ENCODE peak calls at places on chromosomes 16 and 17, in eight cellular contexts. X is iris pigment epithelial cell; S is GM20000; O is stimulated activated CD4-positive, alpha-beta T cell treated with anti-CD3 and anti-CD28 coated beads, Interleukin-2, amount 100 ng/mL, for 48 hours; A is amniotic stem cell; L is posterior cingulate gyrus; N is activated T-helper 1 cell treated with Interleukin-2 at 50 U/mL for 16 hours; U is CD4-positive, alpha-beta memory T cell. T is an unnamed sample.

GRCh38 chr16:15879255-15879804 is 9.1 kb downstream of the CEP20 start:
- DNase-seq in X (peak; percentile 97), S (no peak), O (no peak), A (peak; percentile 39), L (no peak), N (no peak), U (no peak), T (peak; percentile 83)

GRCh38 chr16:50547340-50547865 is 793 bp upstream of the NKD1 start:
- DNase-seq in X (no peak), S (peak; percentile 72), O (peak; percentile 49), A (no peak), L (peak; percentile 16), N (peak; percentile 82), U (peak; percentile 87), T (peak; percentile 55)

GRCh38 chr17:4600563-4600962 is 16.2 kb downstream of the SMTNL2 start:
- DNase-seq in X (no peak), S (no peak), O (no peak), A (no peak), L (no peak), N (no peak), U (no peak), T (no peak)

GRCh38 chr16:89446136-89446974 is 44.0 kb downstream of the ANKRD11 start:
- DNase-seq in X (no peak), S (no peak), O (no peak), A (no peak), L (no peak), N (no peak), U (no peak), T (no peak)

GRCh38 chr17:4199818-4200402 is 56.9 kb downstream of the CYB5D2 start:
- DNase-seq in X (peak; percentile 35), S (peak; percentile 76), O (peak; percentile 28), A (peak; percentile 19), L (no peak), N (no peak), U (peak; percentile 39), T (peak; percentile 40)

GRCh38 chr17:67531291-67531690 is 154.2 kb downstream of the PITPNC1 start:
- DNase-seq in X (no peak), S (peak; percentile 77), O (no peak), A (no peak), L (peak; percentile 41), N (no peak), U (no peak), T (no peak)

GRCh38 chr17:42094375-42095069 is 3.8 kb downstream of the ZNF385C start:
- DNase-seq in X (no peak), S (no peak), O (no peak), A (no peak), L (no peak), N (no peak), U (no peak), T (no peak)

GRCh38 chr17:75864448-75864871 is 9.3 kb upstream of the WBP2 start:
- DNase-seq in X (peak; percentile 82), S (peak; percentile 77), O (no peak), A (no peak), L (no peak), N (no peak), U (peak; percentile 53), T (peak; percentile 26)

GRCh38 chr16:8964462-8964861 is 756 bp upstream of the USP7 start:
- DNase-seq in X (no peak), S (no peak), O (no peak), A (no peak), L (no peak), N (no peak), U (no peak), T (no peak)

GRCh38 chr17:79977711-79978544 is 57.7 kb downstream of the TBC1D16 start:
- DNase-seq in X (peak; percentile 6), S (no peak), O (no peak), A (no peak), L (no peak), N (no peak), U (no peak), T (no peak)

GRCh38 chr16:88195911-88196465 is 186.8 kb upstream of the ZNF469 start:
- DNase-seq in X (no peak), S (peak; percentile 18), O (no peak), A (no peak), L (no peak), N (no peak), U (no peak), T (no peak)

GRCh38 chr17:75105269-75106080 is 4.3 kb upstream of the ARMC7 start:
- DNase-seq in X (peak; percentile 52), S (peak; percentile 75), O (no peak), A (no peak), L (no peak), N (no peak), U (no peak), T (peak; percentile 53)

GRCh38 chr17:57689254-57689653 is 55.8 kb downstream of the CCDC182 start:
- DNase-seq in X (no peak), S (no peak), O (no peak), A (no peak), L (no peak), N (no peak), U (no peak), T (no peak)

GRCh38 chr16:56606688-56607618 is 1.4 kb upstream of the MT2A start:
- DNase-seq in X (peak; percentile 98), S (no peak), O (no peak), A (peak; percentile 86), L (no peak), N (no peak), U (peak; percentile 19), T (peak; percentile 100)

GRCh38 chr16:51151435-51151950 is 423 bp upstream of the SALL1 start:
- DNase-seq in X (peak; percentile 63), S (no peak), O (no peak), A (peak; percentile 69), L (peak; percentile 78), N (no peak), U (no peak), T (peak; percentile 84)

GRCh38 chr17:53012364-53012763 is 810.4 kb upstream of the KIF2B start:
- DNase-seq in X (no peak), S (no peak), O (no peak), A (no peak), L (no peak), N (no peak), U (no peak), T (no peak)

GRCh38 chr16:57893217-57893558 is 77.7 kb downstream of the CNGB1 start:
- DNase-seq in X (no peak), S (no peak), O (no peak), A (no peak), L (no peak), N (no peak), U (no peak), T (peak; percentile 36)

GRCh38 chr17:47267354-47267828 is 13.8 kb downstream of the ITGB3 start:
- DNase-seq in X (peak; percentile 92), S (no peak), O (no peak), A (peak; percentile 38), L (no peak), N (no peak), U (no peak), T (peak; percentile 98)

GRCh38 chr16:59634951-59635350 is 900.8 kb upstream of the GOT2 start:
- DNase-seq in X (no peak), S (no peak), O (no peak), A (no peak), L (no peak), N (no peak), U (no peak), T (peak; percentile 68)

GRCh38 chr17:10875984-10876555 is 38.2 kb upstream of the PIRT start:
- DNase-seq in X (peak; percentile 20), S (peak; percentile 43), O (peak; percentile 23), A (no peak), L (peak; percentile 60), N (no peak), U (no peak), T (peak; percentile 14)

GRCh38 chr17:31533546-31534155 is 142.2 kb downstream of the RAB11FIP4 start:
- DNase-seq in X (peak; percentile 82), S (no peak), O (no peak), A (peak; percentile 53), L (peak; percentile 64), N (no peak), U (no peak), T (peak; percentile 89)

GRCh38 chr16:3174618-3175148 is 13.3 kb upstream of the OR1F1 start:
- DNase-seq in X (no peak), S (no peak), O (no peak), A (no peak), L (no peak), N (no peak), U (no peak), T (no peak)

GRCh38 chr16:15581127-15581815 is 61.7 kb downstream of the MARF1 start:
- DNase-seq in X (no peak), S (no peak), O (no peak), A (no peak), L (no peak), N (no peak), U (no peak), T (no peak)

GRCh38 chr16:90023078-90023447 is 3.8 kb upstream of the DBNDD1 start:
- DNase-seq in X (no peak), S (no peak), O (no peak), A (no peak), L (no peak), N (no peak), U (no peak), T (no peak)

GRCh38 chr16:20300312-20301097 is 26.8 kb downstream of the GP2 start:
- DNase-seq in X (peak; percentile 40), S (peak; percentile 67), O (peak; percentile 24), A (no peak), L (peak; percentile 47), N (no peak), U (peak; percentile 1), T (peak; percentile 62)

GRCh38 chr16:71852146-71852545 is 6.4 kb downstream of the ATXN1L start:
- DNase-seq in X (no peak), S (no peak), O (no peak), A (no peak), L (no peak), N (no peak), U (no peak), T (no peak)

GRCh38 chr16:8109510-8110369 is 480.6 kb downstream of the TMEM114 start:
- DNase-seq in X (no peak), S (no peak), O (no peak), A (no peak), L (no peak), N (no peak), U (no peak), T (peak; percentile 88)